ENCODE peak calls at places on chromosomes 13 and 19, in six cellular contexts. G is keratinocyte, Z is K562, P is H1, E is SK-N-SH, I is neural progenitor cell. L is an unnamed sample.

GRCh38 chr13:19181021-19181620 is 503 bp downstream of the TUBA3C start:
- DNase-seq in G (no peak), Z (no peak), P (no peak), E (no peak), I (no peak), L (no peak)

GRCh38 chr13:51002736-51003135 is 93.1 kb downstream of the RNASEH2B start:
- DNase-seq in G (no peak), Z (no peak), P (no peak), E (no peak), I (no peak), L (no peak)

GRCh38 chr13:60974296-60974695 is 441.4 kb downstream of the PCDH20 start:
- DNase-seq in G (no peak), Z (no peak), P (no peak), E (no peak), I (peak; percentile 3), L (peak; percentile 21)

GRCh38 chr19:28596561-28597071 is 616.3 kb downstream of the UQCRFS1 start:
- DNase-seq in G (no peak), Z (no peak), P (no peak), E (no peak), I (no peak), L (no peak)

GRCh38 chr19:56594783-56595547 is at the start of gene ZNF71:
- DNase-seq in G (peak; percentile 41), Z (no peak), P (peak; percentile 71), E (peak; percentile 97), I (peak; percentile 95), L (peak; percentile 95)

GRCh38 chr19:33302974-33303790 is 848 bp upstream of the CEBPA start:
- DNase-seq in G (no peak), Z (no peak), P (no peak), E (peak; percentile 88), I (peak; percentile 84), L (peak; percentile 81)

GRCh38 chr13:101514695-101515275 is 62.3 kb downstream of the ITGBL1 start:
- DNase-seq in G (no peak), Z (peak; percentile 8), P (no peak), E (peak; percentile 17), I (peak; percentile 62), L (peak; percentile 76)

GRCh38 chr19:8001995-8002849 is 3.2 kb downstream of the ELAVL1 start:
- DNase-seq in G (no peak), Z (peak; percentile 81), P (peak; percentile 79), E (peak; percentile 89), I (peak; percentile 90), L (peak; percentile 93)

GRCh38 chr19:33248954-33249613 is 23.4 kb upstream of the SLC7A10 start:
- DNase-seq in G (no peak), Z (no peak), P (no peak), E (peak; percentile 70), I (no peak), L (no peak)

GRCh38 chr13:35724480-35724879 is 248.0 kb upstream of the MAB21L1 start:
- DNase-seq in G (no peak), Z (no peak), P (no peak), E (no peak), I (no peak), L (no peak)

GRCh38 chr13:95083758-95084157 is 217.5 kb downstream of the ABCC4 start:
- DNase-seq in G (peak; percentile 55), Z (no peak), P (no peak), E (no peak), I (no peak), L (no peak)

GRCh38 chr13:100100115-100100879 is 11.4 kb downstream of the PCCA start:
- DNase-seq in G (no peak), Z (no peak), P (no peak), E (no peak), I (no peak), L (no peak)

GRCh38 chr13:57123660-57124059 is 17.1 kb upstream of the PRR20A start:
- DNase-seq in G (no peak), Z (no peak), P (no peak), E (no peak), I (no peak), L (no peak)

GRCh38 chr13:108268713-108269112 is 805 bp upstream of the TNFSF13B start:
- DNase-seq in G (no peak), Z (no peak), P (no peak), E (no peak), I (no peak), L (no peak)

GRCh38 chr19:20244356-20244755 is 77.3 kb downstream of the ZNF486 start:
- DNase-seq in G (no peak), Z (no peak), P (no peak), E (no peak), I (no peak), L (no peak)

GRCh38 chr19:45135176-45135575 is 25.6 kb downstream of the NKPD1 start:
- DNase-seq in G (no peak), Z (no peak), P (no peak), E (no peak), I (no peak), L (no peak)

GRCh38 chr19:45138303-45138751 is 22.5 kb downstream of the NKPD1 start:
- DNase-seq in G (no peak), Z (peak; percentile 54), P (no peak), E (no peak), I (no peak), L (no peak)

GRCh38 chr19:45137179-45137761 is 23.5 kb downstream of the NKPD1 start:
- DNase-seq in G (no peak), Z (no peak), P (no peak), E (peak; percentile 63), I (no peak), L (no peak)

GRCh38 chr19:45139286-45140143 is 21.3 kb downstream of the NKPD1 start:
- DNase-seq in G (no peak), Z (no peak), P (no peak), E (no peak), I (no peak), L (no peak)

DNA sequence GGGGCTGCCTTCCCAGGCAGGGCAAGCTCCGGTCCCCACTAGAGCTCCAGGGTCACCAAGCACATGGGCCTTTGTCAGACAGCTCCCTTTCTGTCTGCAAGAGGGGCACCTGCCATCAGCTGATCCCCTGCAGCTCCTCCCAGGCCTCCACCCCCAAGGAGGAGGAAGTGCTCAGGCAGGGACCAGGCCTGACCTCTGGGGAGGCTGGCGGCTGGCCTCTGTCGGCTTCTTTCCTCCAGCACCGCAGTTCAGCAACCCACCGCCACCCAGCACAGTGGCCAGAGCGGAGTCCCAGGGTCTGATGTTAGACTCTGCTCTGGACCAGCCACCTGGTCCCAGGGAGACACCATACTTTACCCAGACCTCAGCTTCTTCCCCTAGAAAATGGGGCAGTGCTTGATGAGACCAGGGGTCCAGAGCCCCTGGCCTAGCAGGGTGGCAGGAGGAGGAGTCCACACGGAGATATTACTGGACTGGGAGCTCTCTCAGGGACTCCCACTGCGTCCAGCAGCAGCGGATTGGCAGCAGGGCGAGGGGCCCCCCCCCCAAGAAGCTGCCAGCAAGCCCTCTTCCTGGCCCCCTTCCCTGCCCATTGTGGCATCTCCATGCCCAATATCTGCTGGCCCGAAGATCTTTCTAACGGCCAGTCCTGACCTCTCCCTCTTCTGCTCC is 24.1 kb downstream of the NKPD1 start:
- DNase-seq in G (no peak), Z (no peak), P (no peak), E (peak; percentile 62), I (peak; percentile 20), L (no peak)
- H3K27ac ChIP-seq in G (no peak overlapping the region), Z (no peak overlapping the region), P (peak overlapping the region; percentile 30), E (no peak overlapping the region), I (peak overlapping the region; percentile 53), L (peak overlapping the region; percentile 66)

DNA sequence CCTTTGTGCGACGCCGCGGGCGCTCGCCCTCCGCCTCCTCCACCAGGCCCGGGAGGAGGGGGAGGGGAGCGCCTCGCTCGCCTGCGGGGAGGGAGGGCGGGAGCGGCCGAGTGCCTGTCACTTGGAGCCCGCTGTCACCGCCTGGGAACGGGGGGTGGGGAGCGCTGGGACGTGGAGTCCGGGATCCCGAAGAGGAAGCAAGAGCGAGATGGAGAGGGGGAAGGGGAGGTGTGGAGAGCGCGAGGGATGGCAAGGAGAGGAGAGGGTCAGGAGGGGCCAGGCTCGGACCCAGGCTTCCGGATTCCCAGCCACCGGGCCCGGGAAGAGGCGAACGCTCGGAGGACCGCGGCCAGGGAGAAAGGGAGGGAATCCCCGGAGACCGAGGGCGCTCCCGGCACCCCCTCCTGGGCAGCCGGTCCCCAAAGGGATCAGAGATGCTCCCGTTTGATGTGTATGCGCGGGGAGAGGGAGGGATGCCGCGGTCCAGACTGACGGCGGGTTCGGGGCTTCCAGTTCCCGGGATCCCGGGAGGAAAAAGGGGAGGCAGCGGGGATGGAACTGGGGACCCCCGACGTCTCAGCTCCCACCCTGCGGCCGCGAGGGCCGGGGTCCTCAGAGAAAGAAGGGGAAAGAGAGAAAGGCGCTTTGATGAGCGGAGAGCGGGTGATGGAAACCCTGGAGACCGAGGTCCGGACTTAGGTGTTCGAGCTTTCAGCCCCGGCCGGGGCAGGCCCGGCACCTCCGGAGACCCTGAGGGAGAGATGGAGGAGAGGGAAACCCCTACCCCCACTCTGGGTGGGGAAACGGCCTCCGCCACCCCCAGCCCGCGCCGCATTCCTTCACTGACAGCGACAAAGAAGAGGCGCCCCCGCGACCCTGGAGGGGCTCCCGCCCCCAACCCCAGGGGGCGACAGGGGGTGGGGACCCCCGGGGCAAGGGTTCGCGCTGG is 4.7 kb upstream of the DPF1 start:
- DNase-seq in G (no peak), Z (peak; percentile 74), P (no peak), E (peak; percentile 83), I (peak; percentile 87), L (peak; percentile 87)
- H2AFZ ChIP-seq in G (peak overlapping the region; percentile 3), Z (peak overlapping the region; percentile 47), P (peak overlapping the region; percentile 11), E (peak overlapping the region; percentile 60), I (peak overlapping the region; percentile 79), L (peak overlapping the region; percentile 80)

GRCh38 chr13:33184131-33184485 is 101.4 kb downstream of the STARD13 start:
- DNase-seq in G (no peak), Z (no peak), P (no peak), E (no peak), I (no peak), L (no peak)

GRCh38 chr13:33185853-33186252 is 99.7 kb downstream of the STARD13 start:
- DNase-seq in G (no peak), Z (no peak), P (no peak), E (no peak), I (no peak), L (peak; percentile 20)

GRCh38 chr13:33184530-33184929 is 101.0 kb downstream of the STARD13 start:
- DNase-seq in G (no peak), Z (no peak), P (no peak), E (no peak), I (no peak), L (no peak)

GRCh38 chr13:33182729-33183128 is 102.8 kb downstream of the STARD13 start:
- DNase-seq in G (no peak), Z (no peak), P (no peak), E (no peak), I (no peak), L (no peak)

DNA sequence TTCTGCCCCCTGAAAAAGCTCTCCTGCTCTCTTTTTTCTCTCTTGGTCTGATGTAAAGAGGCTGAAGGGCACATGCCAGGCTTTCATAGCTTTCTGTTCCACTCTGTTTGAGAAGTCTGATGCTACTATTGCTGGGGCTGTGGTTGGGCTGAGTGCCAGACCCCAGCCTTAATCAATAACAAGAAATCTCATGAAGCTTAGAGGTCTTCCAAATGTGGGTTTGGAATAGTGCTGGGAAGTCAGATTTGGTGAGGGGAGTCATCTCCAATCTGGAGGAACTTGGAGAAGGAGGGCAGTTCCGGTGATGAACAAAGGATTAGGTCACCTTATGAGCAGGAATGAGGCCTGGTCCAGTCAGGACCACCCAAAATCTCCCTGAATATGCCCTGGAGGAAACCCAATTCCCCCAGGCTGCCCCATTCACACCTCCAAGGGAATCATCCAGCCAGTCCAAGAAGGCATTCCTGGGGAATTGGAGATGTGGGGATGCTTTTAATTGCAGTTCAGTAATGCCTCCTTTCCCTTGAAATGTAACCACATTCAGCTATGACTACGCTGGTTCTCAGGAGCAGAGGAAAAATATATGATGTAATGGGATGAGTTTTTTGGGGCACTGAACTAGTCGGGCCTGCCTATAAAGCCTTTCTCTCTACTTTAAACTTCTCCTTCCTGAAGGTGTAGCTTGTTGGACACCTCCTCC is 102.0 kb downstream of the STARD13 start:
- DNase-seq in G (no peak), Z (no peak), P (no peak), E (no peak), I (no peak), L (no peak)
- H3K4me2 ChIP-seq in G (no peak overlapping the region), Z (no peak overlapping the region), P (no peak overlapping the region), E (no peak overlapping the region), I (no peak overlapping the region), L (no peak overlapping the region)

GRCh38 chr13:113493315-113493951 is 2.9 kb upstream of the DCUN1D2 start:
- DNase-seq in G (peak; percentile 53), Z (peak; percentile 21), P (no peak), E (no peak), I (no peak), L (no peak)
- H3K27ac ChIP-seq in G (peak overlapping the region; percentile 98), Z (peak overlapping the region; percentile 88), P (no peak overlapping the region), E (peak overlapping the region; percentile 87), I (no peak overlapping the region), L (peak overlapping the region; percentile 52)